ENCODE peak calls at places on chromosomes 2 and 18, in six cellular contexts. N is K562, B is mammary epithelial cell, D is body of pancreas, L is fibroblast of lung, W is cardiac muscle cell. I is an unnamed sample.

GRCh38 chr18:23992119-23992940 is 22.2 kb upstream of the TTC39C start:
- DNase-seq in N (no peak), B (peak; percentile 91), D (no peak), L (peak; percentile 82), W (no peak), I (no peak)

GRCh38 chr2:10880586-10881321 is 31.0 kb upstream of the KCNF1 start:
- DNase-seq in N (no peak), B (no peak), D (no peak), L (no peak), W (no peak), I (no peak)

GRCh38 chr2:151049746-151050145 is 211.9 kb downstream of the RBM43 start:
- DNase-seq in N (no peak), B (peak; percentile 91), D (no peak), L (peak; percentile 84), W (no peak), I (no peak)

GRCh38 chr2:230627806-230628724 is 84.6 kb upstream of the CAB39 start:
- DNase-seq in N (no peak), B (no peak), D (no peak), L (peak; percentile 80), W (peak; percentile 56), I (peak; percentile 53)

GRCh38 chr2:88129313-88129959 is 1.6 kb upstream of the FABP1 start:
- DNase-seq in N (no peak), B (no peak), D (no peak), L (no peak), W (no peak), I (no peak)

GRCh38 chr2:70354264-70354949 is 52.5 kb upstream of the FAM136A start:
- DNase-seq in N (no peak), B (peak; percentile 65), D (no peak), L (peak; percentile 40), W (no peak), I (no peak)

GRCh38 chr2:97695744-97696143 is 17.6 kb upstream of the ZAP70 start:
- DNase-seq in N (no peak), B (no peak), D (no peak), L (no peak), W (no peak), I (no peak)

GRCh38 chr2:216408426-216409315 is 3.6 kb upstream of the SMARCAL1 start:
- DNase-seq in N (no peak), B (no peak), D (no peak), L (no peak), W (peak; percentile 67), I (no peak)

GRCh38 chr2:180495606-180496005 is 484.8 kb upstream of the UBE2E3 start:
- DNase-seq in N (no peak), B (no peak), D (no peak), L (peak; percentile 51), W (no peak), I (no peak)

GRCh38 chr2:102033028-102033749 is 41.4 kb downstream of the IL1R2 start:
- DNase-seq in N (no peak), B (peak; percentile 50), D (peak; percentile 63), L (peak; percentile 96), W (no peak), I (no peak)

GRCh38 chr2:227717687-227718567 is at the start of gene SLC19A3:
- DNase-seq in N (peak; percentile 65), B (peak; percentile 35), D (peak; percentile 72), L (peak; percentile 85), W (peak; percentile 80), I (no peak)

GRCh38 chr2:24456610-24457556 is 34.2 kb upstream of the NCOA1 start:
- DNase-seq in N (peak; percentile 78), B (peak; percentile 70), D (no peak), L (peak; percentile 83), W (no peak), I (no peak)

GRCh38 chr18:44180683-44181082 is 500.0 kb upstream of the SETBP1 start:
- DNase-seq in N (no peak), B (peak; percentile 72), D (no peak), L (peak; percentile 62), W (peak; percentile 3), I (no peak)

GRCh38 chr2:215830313-215830712 is 183.0 kb downstream of the MREG start:
- DNase-seq in N (peak; percentile 64), B (peak; percentile 60), D (no peak), L (peak; percentile 86), W (no peak), I (no peak)

GRCh38 chr2:240140920-240141319 is 462 bp upstream of the OTOS start:
- DNase-seq in N (no peak), B (no peak), D (no peak), L (no peak), W (no peak), I (no peak)

GRCh38 chr2:55236992-55237543 is 4.6 kb downstream of the RPS27A start:
- DNase-seq in N (no peak), B (no peak), D (no peak), L (no peak), W (no peak), I (no peak)

GRCh38 chr18:36461551-36461987 is 164.1 kb downstream of the FHOD3 start:
- DNase-seq in N (no peak), B (no peak), D (no peak), L (peak; percentile 88), W (no peak), I (no peak)

GRCh38 chr18:55794288-55795052 is 206.5 kb upstream of the TCF4 start:
- DNase-seq in N (no peak), B (no peak), D (no peak), L (peak; percentile 51), W (no peak), I (no peak)

GRCh38 chr2:158994920-158995676 is 26.7 kb downstream of the TANC1 start:
- DNase-seq in N (no peak), B (no peak), D (no peak), L (no peak), W (peak; percentile 95), I (no peak)

GRCh38 chr2:202015471-202015870 is 18.2 kb upstream of the FZD7 start:
- DNase-seq in N (no peak), B (no peak), D (no peak), L (no peak), W (no peak), I (no peak)

GRCh38 chr18:79458131-79458838 is 62.6 kb downstream of the NFATC1 start:
- DNase-seq in N (no peak), B (peak; percentile 75), D (peak; percentile 49), L (peak; percentile 93), W (peak; percentile 58), I (peak; percentile 44)

GRCh38 chr2:25309402-25309801 is 32.3 kb downstream of the DNMT3A start:
- DNase-seq in N (peak; percentile 81), B (no peak), D (peak; percentile 55), L (peak; percentile 35), W (peak; percentile 63), I (no peak)

GRCh38 chr2:96324716-96325037 is 440 bp upstream of the ITPRIPL1 start:
- DNase-seq in N (no peak), B (no peak), D (no peak), L (no peak), W (no peak), I (no peak)

GRCh38 chr2:85540131-85540587 is 1.2 kb downstream of the MAT2A start:
- DNase-seq in N (no peak), B (peak; percentile 28), D (no peak), L (peak; percentile 21), W (no peak), I (no peak)

GRCh38 chr2:71672011-71672639 is 218.8 kb downstream of the DYSF start:
- DNase-seq in N (no peak), B (no peak), D (no peak), L (no peak), W (peak; percentile 58), I (no peak)
- TF ChIP-seq CTCF in N (peak; percentile 26), B (no peak), D (no peak), L (no peak), W (peak; percentile 17), I (no peak)

DNA sequence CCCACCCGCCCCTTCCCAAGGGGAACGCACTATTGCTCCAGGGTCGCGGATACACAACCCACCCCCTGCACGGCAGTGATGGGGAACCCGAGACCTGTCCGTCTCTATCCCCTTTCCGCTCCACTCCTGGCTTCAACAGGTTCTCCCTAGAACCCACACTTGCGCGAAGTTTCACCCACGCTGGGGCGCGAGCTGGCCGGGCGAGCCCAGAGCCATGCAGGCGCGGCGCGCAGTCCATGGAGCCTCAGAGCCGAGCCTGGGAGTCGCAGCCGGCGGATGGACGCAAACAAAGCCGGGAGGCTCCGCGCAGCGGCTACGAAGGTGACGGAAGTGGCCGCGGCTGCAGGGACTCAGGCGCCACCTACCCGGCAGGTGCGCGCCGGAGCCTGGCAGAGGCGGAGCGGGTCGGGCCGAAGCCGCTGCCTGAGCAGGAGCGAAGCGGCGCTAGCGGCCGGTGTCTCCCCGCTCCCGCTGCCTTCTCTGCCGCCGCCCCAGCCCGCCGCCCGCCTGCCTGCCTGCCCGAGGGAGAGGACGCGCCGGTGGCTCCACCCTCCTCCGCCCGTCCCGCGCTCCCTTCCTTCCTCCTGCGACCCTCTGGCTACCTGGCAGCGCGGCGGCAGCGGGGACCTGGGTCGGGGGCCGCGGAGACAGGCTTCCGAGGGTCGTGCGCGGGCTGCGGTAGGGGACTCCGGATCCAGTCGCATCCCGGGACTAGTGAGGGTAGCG is 14.0 kb downstream of the ALPG start:
- DNase-seq in N (no peak), B (peak; percentile 34), D (peak; percentile 44), L (peak; percentile 11), W (peak; percentile 60), I (no peak)
- H3K4me3 ChIP-seq in N (no peak overlapping the region), B (no peak overlapping the region), D (no peak overlapping the region), L (no peak overlapping the region), W (peak overlapping the region; percentile 35), I (no peak overlapping the region)

GRCh38 chr2:152761171-152761570 is 42.8 kb downstream of the ARL6IP6 start:
- DNase-seq in N (no peak), B (no peak), D (no peak), L (peak; percentile 68), W (no peak), I (no peak)

GRCh38 chr2:152755029-152755428 is 36.6 kb downstream of the ARL6IP6 start:
- DNase-seq in N (no peak), B (peak; percentile 19), D (no peak), L (no peak), W (peak; percentile 42), I (no peak)

GRCh38 chr2:152762202-152762601 is 43.8 kb downstream of the ARL6IP6 start:
- DNase-seq in N (no peak), B (no peak), D (no peak), L (peak; percentile 97), W (no peak), I (peak; percentile 46)

GRCh38 chr2:152763651-152764050 is 45.2 kb downstream of the ARL6IP6 start:
- DNase-seq in N (no peak), B (no peak), D (no peak), L (no peak), W (no peak), I (no peak)

GRCh38 chr2:152759290-152760072 is 41.1 kb downstream of the ARL6IP6 start:
- DNase-seq in N (no peak), B (no peak), D (no peak), L (no peak), W (no peak), I (no peak)
- H3K36me3 ChIP-seq in N (peaks cover 47% of the 10 kb centered on the region), B (peaks cover 9% of the 10 kb centered on the region), D (peaks cover 3% of the 10 kb centered on the region), L (no peaks in the 10 kb centered on the region), W (peaks cover 5% of the 10 kb centered on the region), I (peaks cover 1% of the 10 kb centered on the region)

GRCh38 chr2:20649586-20650375 is 1.1 kb downstream of the HS1BP3 start:
- DNase-seq in N (no peak), B (peak; percentile 40), D (no peak), L (no peak), W (no peak), I (no peak)
- TF ChIP-seq CTCF in N (no peak), B (no peak), D (no peak), L (no peak), W (no peak), I (no peak)